ENCODE peak calls at places on chromosome 5, in five cellular contexts. B is bronchial epithelial cell, F is ovary, I is fibroblast of pulmonary artery, Z is MM.1S. P is an unnamed sample.

GRCh38 chr5:65037845-65038815 is 269.4 kb downstream of the CWC27 start:
- DNase-seq in B (peak; percentile 50), F (no peak), I (no peak), Z (no peak), P (no peak)

GRCh38 chr5:98929982-98930355 is 1.2 kb upstream of the CHD1 start:
- DNase-seq in B (no peak), F (peak; percentile 40), I (no peak), Z (no peak), P (no peak)

GRCh38 chr5:16957305-16958165 is 21.4 kb upstream of the MYO10 start:
- DNase-seq in B (peak; percentile 97), F (no peak), I (peak; percentile 94), Z (no peak), P (no peak)

GRCh38 chr5:78133423-78133822 is 161.1 kb downstream of the AP3B1 start:
- DNase-seq in B (no peak), F (no peak), I (no peak), Z (no peak), P (no peak)

GRCh38 chr5:52672459-52672858 is 115.3 kb upstream of the ITGA1 start:
- DNase-seq in B (no peak), F (no peak), I (no peak), Z (no peak), P (peak; percentile 54)

GRCh38 chr5:151718653-151719052 is 31.9 kb upstream of the SPARC start:
- DNase-seq in B (no peak), F (no peak), I (peak; percentile 50), Z (no peak), P (no peak)

GRCh38 chr5:72018158-72018803 is 89.0 kb upstream of the MAP1B start:
- DNase-seq in B (peak; percentile 46), F (no peak), I (peak; percentile 70), Z (peak; percentile 66), P (peak; percentile 42)

GRCh38 chr5:40166757-40167156 is 513.0 kb upstream of the PTGER4 start:
- DNase-seq in B (peak; percentile 59), F (no peak), I (peak; percentile 1), Z (no peak), P (no peak)

GRCh38 chr5:73668422-73669116 is 42.6 kb downstream of the ARHGEF28 start:
- DNase-seq in B (no peak), F (no peak), I (no peak), Z (peak; percentile 38), P (peak; percentile 3)

GRCh38 chr5:16558984-16559629 is 57.7 kb downstream of the RETREG1 start:
- DNase-seq in B (no peak), F (no peak), I (no peak), Z (no peak), P (no peak)

GRCh38 chr5:92560698-92561361 is 1020.2 kb downstream of the NR2F1-AS1 start:
- DNase-seq in B (peak; percentile 20), F (no peak), I (peak; percentile 36), Z (no peak), P (no peak)

GRCh38 chr5:11904270-11904906 is at the start of gene CTNND2:
- DNase-seq in B (no peak), F (no peak), I (no peak), Z (peak; percentile 67), P (no peak)

GRCh38 chr5:6545036-6545693 is 87.7 kb downstream of the NSUN2 start:
- DNase-seq in B (no peak), F (no peak), I (no peak), Z (no peak), P (no peak)

GRCh38 chr5:72070519-72070918 is 36.8 kb upstream of the MAP1B start:
- DNase-seq in B (no peak), F (no peak), I (no peak), Z (no peak), P (no peak)

GRCh38 chr5:123809594-123810172 is 297.7 kb downstream of the CSNK1G3 start:
- DNase-seq in B (no peak), F (no peak), I (no peak), Z (no peak), P (no peak)

GRCh38 chr5:145500712-145501111 is 334.4 kb downstream of the PRELID2 start:
- DNase-seq in B (no peak), F (no peak), I (no peak), Z (no peak), P (no peak)

GRCh38 chr5:150143725-150144058 is 12.0 kb downstream of the PDGFRB start:
- DNase-seq in B (no peak), F (peak; percentile 64), I (no peak), Z (no peak), P (no peak)

GRCh38 chr5:173742432-173742816 is 126.0 kb upstream of the BOD1 start:
- DNase-seq in B (no peak), F (no peak), I (no peak), Z (peak; percentile 82), P (no peak)

GRCh38 chr5:167870055-167870454 is 421.4 kb upstream of the WWC1 start:
- DNase-seq in B (no peak), F (no peak), I (no peak), Z (no peak), P (no peak)

GRCh38 chr5:179217356-179217755 is 127.9 kb downstream of the ADAMTS2 start:
- DNase-seq in B (no peak), F (no peak), I (peak; percentile 35), Z (no peak), P (no peak)

GRCh38 chr5:92543246-92543645 is 1037.8 kb downstream of the NR2F1-AS1 start:
- DNase-seq in B (no peak), F (no peak), I (no peak), Z (no peak), P (no peak)

GRCh38 chr5:9851458-9851857 is 221.3 kb upstream of the TAS2R1 start:
- DNase-seq in B (peak; percentile 36), F (no peak), I (peak; percentile 69), Z (no peak), P (no peak)

GRCh38 chr5:167147879-167148278 is 1143.6 kb upstream of the WWC1 start:
- DNase-seq in B (no peak), F (no peak), I (no peak), Z (no peak), P (no peak)

GRCh38 chr5:159206368-159206767 is 3.0 kb downstream of the RNF145 start:
- DNase-seq in B (peak; percentile 43), F (no peak), I (no peak), Z (no peak), P (no peak)

GRCh38 chr5:136811551-136811950 is 446.2 kb upstream of the TRPC7 start:
- DNase-seq in B (peak; percentile 94), F (no peak), I (peak; percentile 68), Z (no peak), P (no peak)

GRCh38 chr5:10363519-10364185 is 10.2 kb downstream of the MARCHF6 start:
- DNase-seq in B (no peak), F (no peak), I (no peak), Z (no peak), P (no peak)

GRCh38 chr5:181217111-181217804 is 5.8 kb upstream of the TRIM41 start:
- DNase-seq in B (peak; percentile 35), F (peak; percentile 70), I (peak; percentile 57), Z (peak; percentile 66), P (peak; percentile 74)

GRCh38 chr5:181234116-181234454 is 9.6 kb downstream of the RACK1 start:
- DNase-seq in B (no peak), F (no peak), I (no peak), Z (no peak), P (no peak)

DNA sequence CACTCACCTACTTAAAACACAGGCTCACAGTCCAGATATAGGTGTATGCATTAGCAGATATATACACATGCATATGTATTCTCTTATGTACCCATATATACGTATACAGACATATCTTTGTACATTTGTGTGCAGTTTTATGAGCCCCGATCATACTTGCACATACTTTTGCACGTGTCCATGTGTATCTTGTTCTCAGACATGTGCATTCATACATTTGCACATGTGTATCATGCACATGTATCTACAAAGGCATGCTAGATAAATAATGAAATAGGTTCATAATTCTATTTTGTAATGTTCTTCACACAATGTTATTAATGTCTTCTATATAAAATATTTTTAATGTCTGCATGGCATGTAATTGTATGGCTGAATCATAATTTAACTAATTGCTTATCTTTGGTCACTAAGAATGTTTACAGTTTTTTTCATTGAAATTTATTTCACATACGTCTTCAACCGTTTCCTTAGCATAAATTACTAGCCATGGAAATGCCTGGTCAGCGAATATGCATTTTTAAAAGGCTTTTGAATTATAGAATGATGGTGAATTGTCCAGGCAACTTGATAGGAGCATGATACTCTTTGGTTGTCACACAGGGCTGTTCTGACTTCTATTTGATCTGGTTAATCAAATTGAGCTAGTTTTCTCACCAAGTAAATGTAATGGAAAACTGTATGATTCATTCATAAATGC is 2.6 kb downstream of the NDFIP1 start:
- DNase-seq in B (no peak), F (no peak), I (no peak), Z (no peak), P (no peak)
- H3K4me3 ChIP-seq in B (no peak overlapping the region), F (no peak overlapping the region), I (no peak overlapping the region), Z (no peak overlapping the region), P (no peak overlapping the region)

GRCh38 chr5:127864511-127864910 is 161.3 kb downstream of the CCDC192 start:
- DNase-seq in B (peak; percentile 81), F (no peak), I (no peak), Z (no peak), P (no peak)
- H3K4me3 ChIP-seq in B (no peak overlapping the region), F (no peak overlapping the region), I (no peak overlapping the region), Z (no peak overlapping the region), P (no peak overlapping the region)

DNA sequence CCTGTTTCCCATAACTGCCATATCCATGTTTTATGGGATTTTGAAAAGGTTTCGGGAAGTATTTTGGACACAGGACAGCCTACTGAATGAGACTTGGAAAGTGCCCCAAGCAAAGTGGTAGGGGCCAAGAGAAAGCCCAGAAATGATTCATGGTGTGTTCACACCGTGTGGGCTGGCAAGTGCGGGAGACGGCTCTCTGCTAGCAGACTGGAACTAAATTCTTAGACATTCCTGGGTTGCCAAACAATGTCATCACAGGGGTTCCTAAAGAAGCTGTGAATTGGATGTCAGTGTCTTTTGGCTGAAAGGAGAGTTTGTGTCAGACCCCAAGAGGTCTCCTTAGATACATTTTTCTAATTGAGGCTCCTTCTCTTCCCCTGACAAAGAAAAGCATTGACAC is 125.3 kb upstream of the ADAMTS16 start:
- DNase-seq in B (peak; percentile 9), F (no peak), I (no peak), Z (no peak), P (no peak)
- H3K4me3 ChIP-seq in B (no peak overlapping the region), F (no peak overlapping the region), I (no peak overlapping the region), Z (no peak overlapping the region), P (no peak overlapping the region)

DNA sequence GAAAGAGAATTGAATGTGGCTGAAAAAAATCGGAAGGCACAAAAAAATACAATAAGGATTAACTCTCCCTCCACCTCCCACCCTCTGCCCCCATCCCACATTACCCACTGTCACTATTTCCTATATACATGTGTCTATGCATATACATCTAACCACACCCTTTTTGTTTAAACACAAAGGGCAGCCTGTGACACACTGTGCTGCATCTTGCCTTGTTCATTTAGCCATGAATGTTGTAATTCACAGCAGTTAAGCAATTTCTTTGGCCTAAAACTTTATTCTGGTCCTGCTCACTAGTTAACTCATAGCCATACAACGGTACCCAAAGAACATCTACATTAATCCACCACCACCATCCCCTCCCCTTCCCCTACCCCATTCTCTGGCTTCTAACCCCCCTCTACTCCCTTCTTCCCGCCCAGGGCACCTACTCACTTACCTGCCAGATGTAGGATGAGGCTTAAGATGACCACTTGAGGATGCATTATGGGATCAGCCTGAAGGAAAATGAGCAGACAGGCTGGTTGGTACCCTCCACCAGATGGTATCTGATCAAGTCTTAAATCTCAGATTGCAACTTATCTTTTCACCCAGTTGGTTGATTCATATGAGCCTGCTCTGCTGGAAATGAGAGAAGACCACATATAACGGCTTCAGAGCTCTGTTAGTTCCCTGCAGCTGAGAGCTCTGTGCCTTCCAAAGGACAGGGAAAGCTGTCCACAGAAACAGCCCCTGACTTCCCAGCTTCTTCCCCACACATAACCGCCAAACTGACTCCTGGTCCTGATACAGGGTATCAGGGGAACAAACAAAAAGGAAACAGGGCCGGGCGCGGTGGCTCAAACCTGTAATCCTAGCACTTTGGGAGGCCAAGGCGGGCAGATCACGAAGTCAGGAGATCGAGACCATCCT is 1.2 kb downstream of the HAVCR1 start:
- DNase-seq in B (no peak), F (no peak), I (no peak), Z (no peak), P (no peak)
- H3K4me3 ChIP-seq in B (no peak overlapping the region), F (no peak overlapping the region), I (no peak overlapping the region), Z (no peak overlapping the region), P (no peak overlapping the region)

P was measured in Jurkat, Clone E6-1.